ENCODE peak calls at places on chromosomes 1 and 21, in seven cellular contexts. I is MM.1S, Y is ovary, R is lung, Z is neural progenitor cell, K is prostate gland, T is uterus. G is an unnamed sample.

GRCh38 chr1:227317541-227318002 is 720 bp downstream of the CDC42BPA start:
- DNase-seq in Z (peak), R (peak), T (peak), K (peak), Y (peak), I (peak), G (peak)

GRCh38 chr21:31173881-31174555 is 135.7 kb upstream of the KRTAP19-8 start:
- DNase-seq in Y (no peak), T (peak), Z (peak), R (no peak), I (no peak), K (no peak), G (no peak)

GRCh38 chr1:103250441-103250861 is 142.1 kb upstream of the COL11A1 start:
- DNase-seq in K (no peak), T (no peak), I (no peak), Z (peak), Y (no peak), R (no peak), G (no peak)

GRCh38 chr1:59310527-59310926 is 13.6 kb downstream of the FGGY start:
- DNase-seq in K (no peak), R (no peak), I (no peak), Z (no peak), T (no peak), Y (no peak), G (no peak)

GRCh38 chr1:218374972-218375371 is 29.8 kb downstream of the TGFB2 start:
- DNase-seq in Y (no peak), K (no peak), R (no peak), T (no peak), Z (no peak), I (no peak), G (peak)

GRCh38 chr1:166814611-166815010 is 24.7 kb upstream of the POGK start:
- DNase-seq in R (peak), Z (no peak), Y (no peak), T (no peak), K (no peak), I (no peak), G (no peak)

GRCh38 chr1:201013991-201014815 is 9.3 kb downstream of the KIF21B start:
- DNase-seq in I (no peak), Z (peak), R (no peak), K (no peak), Y (no peak), T (no peak), G (no peak)

GRCh38 chr1:18007391-18008106 is 100.0 kb upstream of the IGSF21 start:
- DNase-seq in R (no peak), Z (no peak), K (no peak), T (no peak), I (no peak), Y (no peak), G (no peak)

GRCh38 chr21:36860736-36861594 is 105.5 kb downstream of the HLCS start:
- DNase-seq in Y (no peak), K (no peak), R (peak), Z (no peak), I (no peak), T (no peak), G (peak)

GRCh38 chr1:169624122-169624521 is 5.8 kb downstream of the SELP start:
- DNase-seq in T (no peak), Z (no peak), Y (no peak), I (no peak), R (no peak), K (no peak), G (no peak)

GRCh38 chr1:165631403-165632151 is 543 bp downstream of the MGST3 start:
- DNase-seq in K (peak), I (peak), Z (peak), Y (peak), R (peak), T (peak), G (peak)

GRCh38 chr1:52360595-52360968 is 5.4 kb downstream of the CC2D1B start:
- DNase-seq in Y (no peak), T (no peak), I (no peak), Z (no peak), K (no peak), R (no peak), G (no peak)

GRCh38 chr1:4962836-4963235 is 308.4 kb downstream of the AJAP1 start:
- DNase-seq in T (no peak), Y (no peak), Z (no peak), R (no peak), K (no peak), I (no peak), G (no peak)

GRCh38 chr1:241985787-241986186 is 13.1 kb downstream of the MAP1LC3C start:
- DNase-seq in R (no peak), I (peak), T (no peak), Y (no peak), Z (peak), K (no peak), G (peak)

GRCh38 chr21:42527489-42528158 is 14.0 kb downstream of the SLC37A1 start:
- DNase-seq in K (no peak), R (no peak), Y (no peak), I (peak), Z (no peak), T (no peak), G (peak)

GRCh38 chr1:201128962-201129361 is 2.0 kb upstream of the ASCL5 start:
- DNase-seq in Z (no peak), R (no peak), T (no peak), Y (no peak), K (no peak), I (no peak), G (no peak)

GRCh38 chr1:7888248-7889010 is 35.6 kb upstream of the UTS2 start:
- DNase-seq in Y (no peak), I (no peak), K (no peak), Z (no peak), R (no peak), T (no peak), G (peak)

GRCh38 chr1:155166373-155167165 is 6.5 kb downstream of the KRTCAP2 start:
- DNase-seq in I (no peak), Y (peak), T (peak), K (no peak), R (no peak), Z (peak), G (peak)

GRCh38 chr1:78836736-78837135 is 169.8 kb downstream of the ADGRL4 start:
- DNase-seq in R (no peak), Y (no peak), T (no peak), I (peak), Z (no peak), K (no peak), G (peak)

GRCh38 chr1:16921391-16922185 is at the start of gene CROCC:
- DNase-seq in K (no peak), Y (no peak), R (no peak), T (no peak), Z (peak), I (no peak), G (peak)

GRCh38 chr1:179822107-179822506 is 55.5 kb downstream of the TOR1AIP2 start:
- DNase-seq in Y (no peak), T (no peak), K (no peak), I (peak), Z (no peak), R (no peak), G (no peak)

GRCh38 chr1:24393892-24394291 is 19.7 kb downstream of the STPG1 start:
- DNase-seq in K (no peak), T (no peak), Z (no peak), I (no peak), R (peak), Y (no peak), G (peak)

GRCh38 chr1:66300986-66301451 is 232.9 kb upstream of the SGIP1 start:
- DNase-seq in K (no peak), Y (no peak), T (no peak), R (no peak), I (peak), Z (no peak), G (peak)

GRCh38 chr1:18293291-18293690 is 185.7 kb downstream of the IGSF21 start:
- DNase-seq in K (no peak), Z (no peak), I (no peak), T (no peak), Y (no peak), R (no peak), G (no peak)

GRCh38 chr1:184740344-184740743 is 14.3 kb downstream of the EDEM3 start:
- DNase-seq in T (no peak), R (no peak), K (no peak), I (no peak), Y (no peak), Z (no peak), G (no peak)

GRCh38 chr1:21255284-21255942 is 34.9 kb downstream of the ECE1 start:
- DNase-seq in Z (peak), R (peak), T (peak), I (peak), Y (peak), K (peak), G (peak)

GRCh38 chr21:31730687-31731111 is 1.2 kb downstream of the SCAF4 start:
- DNase-seq in Z (peak), I (no peak), T (no peak), R (no peak), Y (no peak), K (peak), G (no peak)

GRCh38 chr21:45124596-45124995 is 50.2 kb downstream of the ADARB1 start:
- DNase-seq in Y (no peak), K (no peak), I (no peak), Z (no peak), T (no peak), R (no peak), G (no peak)

GRCh38 chr1:115476616-115477015 is 138.6 kb upstream of the NGF start:
- DNase-seq in I (no peak), R (no peak), Y (no peak), K (no peak), T (no peak), Z (no peak), G (no peak)

GRCh38 chr1:67053535-67053784 is 488 bp downstream of the SLC35D1 start:
- DNase-seq in R (no peak), K (peak), Z (peak), I (peak), Y (peak), T (no peak), G (peak)

GRCh38 chr1:117820694-117821381 is 108.6 kb downstream of the GDAP2 start:
- DNase-seq in Z (no peak), T (no peak), I (no peak), Y (no peak), R (no peak), K (no peak), G (peak)

GRCh38 chr1:54096491-54097235 is 43.3 kb downstream of the TCEANC2 start:
- DNase-seq in I (no peak), T (no peak), R (no peak), Z (peak), K (no peak), Y (no peak), G (no peak)

GRCh38 chr1:95582191-95582590 is 348.2 kb downstream of the RWDD3 start:
- DNase-seq in K (no peak), T (no peak), Y (no peak), R (no peak), Z (peak), I (no peak), G (no peak)

GRCh38 chr1:14543191-14543849 is 55.2 kb upstream of the KAZN start:
- DNase-seq in Y (no peak), I (no peak), T (no peak), R (no peak), K (no peak), Z (no peak), G (peak)

GRCh38 chr1:57796609-57797008 is 372.7 kb upstream of the DAB1 start:
- DNase-seq in Y (no peak), I (no peak), T (no peak), R (no peak), K (no peak), Z (no peak), G (no peak)
- TF ChIP-seq CTCF in Y (no peak), I (no peak), T (no peak), R (no peak), K (no peak), Z (no peak), G (no peak)

GRCh38 chr1:64474133-64474532 is 4.2 kb downstream of the CACHD1 start:
- DNase-seq in K (no peak), R (no peak), Z (no peak), T (no peak), Y (no peak), I (no peak), G (no peak)

GRCh38 chr1:64471218-64471719 is 1.3 kb downstream of the CACHD1 start:
- DNase-seq in Z (peak), I (no peak), R (peak), T (peak), K (peak), Y (peak), G (peak)

GRCh38 chr1:64473367-64473766 is 3.4 kb downstream of the CACHD1 start:
- DNase-seq in K (no peak), T (no peak), I (no peak), R (no peak), Z (no peak), Y (no peak), G (no peak)

GRCh38 chr1:64471724-64472276 is 1.9 kb downstream of the CACHD1 start:
- DNase-seq in R (no peak), I (no peak), T (peak), Y (no peak), K (no peak), Z (peak), G (no peak)

GRCh38 chr1:64472805-64473204 is 2.9 kb downstream of the CACHD1 start:
- DNase-seq in Z (peak), R (no peak), Y (no peak), T (no peak), I (no peak), K (no peak), G (no peak)
- H3K4me3 ChIP-seq in Z (peak), R (no peak), Y (no peak), T (peak), I (no peak), K (no peak), G (no peak)

GRCh38 chr1:88936760-88937342 is 45.5 kb upstream of the GTF2B start:
- DNase-seq in I (no peak), R (no peak), T (no peak), Y (no peak), Z (no peak), K (no peak), G (no peak)

GRCh38 chr1:88935522-88936222 is 44.3 kb upstream of the GTF2B start:
- DNase-seq in K (no peak), I (peak), R (no peak), Z (peak), Y (no peak), T (no peak), G (peak)

DNA sequence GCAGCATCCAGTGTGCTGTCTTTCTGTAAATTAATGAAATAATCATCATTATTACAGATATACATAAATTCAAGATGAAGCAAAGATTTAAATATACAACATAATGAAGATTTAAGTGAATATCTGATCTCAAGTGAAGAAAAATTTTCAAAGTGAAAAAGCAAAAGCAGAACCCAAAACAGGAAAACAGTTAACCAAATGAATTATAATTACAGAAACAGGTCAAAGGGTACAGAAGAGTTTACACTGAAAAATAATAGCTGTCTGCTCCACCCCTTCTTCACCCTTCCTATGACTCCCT is 44.8 kb upstream of the GTF2B start:
- DNase-seq in Z (no peak), T (no peak), I (no peak), Y (no peak), K (no peak), R (no peak), G (no peak)
- TF ChIP-seq CTCF in Z (peak), T (no peak), I (no peak), Y (no peak), K (no peak), R (no peak), G (no peak)

DNA sequence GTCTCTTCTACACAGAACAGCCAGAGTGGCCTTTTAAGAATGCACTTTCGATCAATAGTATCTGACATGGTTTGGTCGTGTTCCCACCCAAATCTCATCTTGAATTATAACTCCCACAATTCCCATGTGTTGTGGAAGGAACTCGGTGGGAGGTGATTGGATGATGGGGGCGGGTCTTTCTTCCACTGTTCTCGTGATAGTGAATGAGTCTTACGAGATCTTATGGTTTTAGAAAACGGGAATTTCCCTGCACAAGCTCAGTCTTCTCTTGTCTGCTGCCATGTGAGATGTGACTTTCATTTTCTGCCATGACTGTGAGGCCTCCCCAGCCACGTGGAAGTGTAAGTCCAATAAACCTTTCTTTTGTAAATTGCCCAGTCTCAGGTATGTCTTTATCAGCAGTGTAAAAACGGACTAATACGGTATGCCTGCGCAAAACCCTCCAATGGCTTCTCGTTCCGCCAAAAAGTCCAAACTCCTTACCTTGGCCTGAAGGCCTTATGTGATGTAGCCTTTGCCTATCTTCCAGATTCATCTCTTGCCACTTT is 23.0 kb upstream of the SMG7 start:
- DNase-seq in T (no peak), R (no peak), Y (no peak), Z (no peak), I (peak), K (no peak), G (no peak)
- H3K4me3 ChIP-seq in T (no peak), R (no peak), Y (no peak), Z (no peak), I (no peak), K (no peak), G (no peak)

GRCh38 chr1:69157046-69157756 is 410.5 kb upstream of the LRRC7 start:
- DNase-seq in Y (no peak), R (no peak), K (no peak), T (no peak), Z (no peak), I (no peak), G (no peak)
- TF ChIP-seq CTCF in Y (no peak), R (no peak), K (no peak), T (no peak), Z (no peak), I (no peak), G (no peak)

GRCh38 chr1:39105841-39106765 is 80.0 kb downstream of the NDUFS5 start:
- DNase-seq in Z (peak), T (peak), R (peak), I (peak), K (peak), Y (peak), G (peak)

GRCh38 chr1:39106949-39107740 is 81.0 kb downstream of the NDUFS5 start:
- DNase-seq in T (no peak), Z (peak), K (no peak), R (no peak), Y (no peak), I (no peak), G (no peak)

GRCh38 chr1:39110325-39110851 is 84.2 kb downstream of the NDUFS5 start:
- DNase-seq in K (no peak), T (peak), I (no peak), R (peak), Z (no peak), Y (no peak), G (peak)

GRCh38 chr1:39109653-39110052 is 83.5 kb downstream of the NDUFS5 start:
- DNase-seq in I (no peak), R (no peak), Y (no peak), T (no peak), K (no peak), Z (no peak), G (no peak)

DNA sequence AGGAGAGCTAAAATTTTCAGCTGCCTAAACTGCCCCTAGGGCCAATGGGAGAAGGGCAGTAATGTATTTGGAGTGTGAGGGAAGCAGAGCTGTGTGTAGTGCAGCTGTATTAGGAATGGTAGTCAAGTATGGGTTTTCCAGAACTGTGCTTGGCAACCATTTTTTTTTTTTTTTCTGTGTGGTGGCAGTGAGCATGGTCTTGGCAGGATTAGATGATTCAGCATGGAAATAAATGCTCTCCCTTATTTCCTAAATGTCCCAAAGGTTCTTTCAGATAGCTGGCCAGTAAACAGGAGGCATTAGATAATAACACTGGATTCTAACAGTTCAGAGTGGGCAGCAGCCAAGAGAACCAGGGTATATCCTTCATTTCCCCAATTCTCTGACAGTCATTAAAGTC is 81.7 kb downstream of the NDUFS5 start:
- DNase-seq in K (no peak), I (no peak), Z (no peak), T (no peak), R (no peak), Y (no peak), G (no peak)
- H3K4me3 ChIP-seq in K (no peak), I (no peak), Z (peak), T (peak), R (peak), Y (no peak), G (peak)